ENCODE peak calls at places on chromosomes 1 and 21, in six cellular contexts. A is CD4-positive, alpha-beta T cell; S is EL; J is putamen; T is NCI-H2081; P is smooth muscle cell of the brain vasculature. L is an unnamed sample.
A peak's percentile ranks its signal among the peaks of the same experiment; 100 is the strongest.

GRCh38 chr1:178933709-178934573 is 63.1 kb upstream of the ANGPTL1 start:
- DNase-seq in A (no peak), S (no peak), T (no peak), J (no peak), P (no peak), L (no peak)

GRCh38 chr1:178650950-178651461 is 74.0 kb upstream of the RALGPS2 start:
- DNase-seq in J (no peak), A (no peak), T (no peak), P (no peak), S (peak; percentile 85), L (no peak)

GRCh38 chr1:224540535-224540934 is 75.6 kb upstream of the CNIH3 start:
- DNase-seq in A (no peak), J (no peak), T (peak; percentile 62), S (no peak), P (no peak), L (no peak)

GRCh38 chr1:228511014-228511413 is 23.8 kb downstream of the RNF187 start:
- DNase-seq in P (no peak), T (no peak), S (no peak), J (no peak), A (no peak), L (no peak)

GRCh38 chr1:225762444-225762843 is 15.2 kb upstream of the SRP9 start:
- DNase-seq in J (no peak), S (no peak), T (no peak), A (no peak), P (no peak), L (no peak)

GRCh38 chr1:31643976-31644559 is 608 bp downstream of the PEF1 start:
- DNase-seq in T (no peak), P (no peak), S (no peak), A (no peak), J (no peak), L (peak; percentile 55)

GRCh38 chr21:36749935-36750578 is 51.1 kb downstream of the SIM2 start:
- DNase-seq in A (no peak), S (no peak), T (no peak), J (no peak), P (no peak), L (no peak)

GRCh38 chr1:218171302-218171893 is 113.7 kb upstream of the RRP15 start:
- DNase-seq in P (peak; percentile 13), T (peak; percentile 38), A (no peak), J (no peak), S (peak; percentile 55), L (peak; percentile 12)

GRCh38 chr21:39712976-39713375 is 32.0 kb upstream of the IGSF5 start:
- DNase-seq in A (no peak), P (no peak), T (no peak), S (no peak), J (no peak), L (peak; percentile 2)